ENCODE peak calls at places on chromosomes 5 and 9, in seven cellular contexts. One of them, this sample, is unnamed.

GRCh38 chr9:73137286-73137899 is 14.3 kb upstream of the ANXA1 start:
- ATAC-seq in activated T-cell treated with anti-CD3 and anti-CD28 coated beads, Interleukin-2, amount 50 U/mL, for 4 hours: no peak
- ATAC-seq in mucosa of descending colon: no peak
- ATAC-seq in left lobe of liver: peak; percentile 34
- ATAC-seq in heart right ventricle: no peak
- ATAC-seq in right lobe of liver: peak; percentile 56
- ATAC-seq in GM12878: no peak
- ATAC-seq in this sample: no peak

GRCh38 chr5:135095052-135095715 is 61.2 kb upstream of the PITX1 start:
- ATAC-seq in left lobe of liver: no peak
- ATAC-seq in mucosa of descending colon: no peak
- ATAC-seq in GM12878: no peak
- ATAC-seq in right lobe of liver: no peak
- ATAC-seq in heart right ventricle: no peak
- ATAC-seq in activated T-cell treated with anti-CD3 and anti-CD28 coated beads, Interleukin-2, amount 50 U/mL, for 4 hours: no peak
- ATAC-seq in this sample: no peak

GRCh38 chr5:180470361-180470760 is 23.8 kb upstream of the CNOT6 start:
- ATAC-seq in GM12878: no peak
- ATAC-seq in left lobe of liver: no peak
- ATAC-seq in right lobe of liver: no peak
- ATAC-seq in activated T-cell treated with anti-CD3 and anti-CD28 coated beads, Interleukin-2, amount 50 U/mL, for 4 hours: no peak
- ATAC-seq in heart right ventricle: no peak
- ATAC-seq in mucosa of descending colon: peak; percentile 68
- ATAC-seq in this sample: no peak

GRCh38 chr5:169719360-169720314 is 82.6 kb downstream of the DOCK2 start:
- ATAC-seq in GM12878: peak; percentile 88
- ATAC-seq in mucosa of descending colon: no peak
- ATAC-seq in left lobe of liver: no peak
- ATAC-seq in heart right ventricle: no peak
- ATAC-seq in right lobe of liver: no peak
- ATAC-seq in activated T-cell treated with anti-CD3 and anti-CD28 coated beads, Interleukin-2, amount 50 U/mL, for 4 hours: no peak
- ATAC-seq in this sample: peak; percentile 85

GRCh38 chr5:161966544-161966943 is 101.0 kb upstream of the GABRG2 start:
- ATAC-seq in heart right ventricle: no peak
- ATAC-seq in mucosa of descending colon: no peak
- ATAC-seq in GM12878: peak; percentile 71
- ATAC-seq in left lobe of liver: peak; percentile 78
- ATAC-seq in right lobe of liver: peak; percentile 61
- ATAC-seq in activated T-cell treated with anti-CD3 and anti-CD28 coated beads, Interleukin-2, amount 50 U/mL, for 4 hours: no peak
- ATAC-seq in this sample: no peak

GRCh38 chr5:180323929-180324632 is 29.1 kb downstream of the GFPT2 start:
- ATAC-seq in GM12878: no peak
- ATAC-seq in mucosa of descending colon: no peak
- ATAC-seq in right lobe of liver: no peak
- ATAC-seq in heart right ventricle: no peak
- ATAC-seq in left lobe of liver: no peak
- ATAC-seq in activated T-cell treated with anti-CD3 and anti-CD28 coated beads, Interleukin-2, amount 50 U/mL, for 4 hours: no peak
- ATAC-seq in this sample: no peak

GRCh38 chr5:3010301-3010952 is 258.9 kb upstream of the IRX2 start:
- ATAC-seq in right lobe of liver: no peak
- ATAC-seq in mucosa of descending colon: no peak
- ATAC-seq in left lobe of liver: no peak
- ATAC-seq in heart right ventricle: no peak
- ATAC-seq in GM12878: no peak
- ATAC-seq in activated T-cell treated with anti-CD3 and anti-CD28 coated beads, Interleukin-2, amount 50 U/mL, for 4 hours: no peak
- ATAC-seq in this sample: no peak

GRCh38 chr5:157651011-157651611 is 1.1 kb downstream of the SOX30 start:
- ATAC-seq in GM12878: no peak
- ATAC-seq in right lobe of liver: no peak
- ATAC-seq in left lobe of liver: no peak
- ATAC-seq in activated T-cell treated with anti-CD3 and anti-CD28 coated beads, Interleukin-2, amount 50 U/mL, for 4 hours: no peak
- ATAC-seq in heart right ventricle: no peak
- ATAC-seq in mucosa of descending colon: no peak
- ATAC-seq in this sample: no peak

GRCh38 chr5:73229271-73229670 is 56.3 kb downstream of the TMEM174 start:
- ATAC-seq in GM12878: no peak
- ATAC-seq in heart right ventricle: no peak
- ATAC-seq in mucosa of descending colon: no peak
- ATAC-seq in left lobe of liver: no peak
- ATAC-seq in activated T-cell treated with anti-CD3 and anti-CD28 coated beads, Interleukin-2, amount 50 U/mL, for 4 hours: no peak
- ATAC-seq in right lobe of liver: no peak
- ATAC-seq in this sample: no peak

GRCh38 chr5:133696006-133696584 is 83.8 kb upstream of the FSTL4 start:
- ATAC-seq in left lobe of liver: no peak
- ATAC-seq in activated T-cell treated with anti-CD3 and anti-CD28 coated beads, Interleukin-2, amount 50 U/mL, for 4 hours: no peak
- ATAC-seq in mucosa of descending colon: no peak
- ATAC-seq in heart right ventricle: no peak
- ATAC-seq in GM12878: no peak
- ATAC-seq in right lobe of liver: no peak
- ATAC-seq in this sample: no peak

GRCh38 chr9:114497727-114498382 is 7.4 kb downstream of the WHRN start:
- ATAC-seq in mucosa of descending colon: no peak
- ATAC-seq in left lobe of liver: no peak
- ATAC-seq in activated T-cell treated with anti-CD3 and anti-CD28 coated beads, Interleukin-2, amount 50 U/mL, for 4 hours: no peak
- ATAC-seq in heart right ventricle: no peak
- ATAC-seq in GM12878: peak; percentile 7
- ATAC-seq in right lobe of liver: no peak
- ATAC-seq in this sample: no peak

GRCh38 chr9:136016882-136017812 is 56.0 kb upstream of the UBAC1 start:
- ATAC-seq in left lobe of liver: no peak
- ATAC-seq in heart right ventricle: no peak
- ATAC-seq in right lobe of liver: no peak
- ATAC-seq in mucosa of descending colon: no peak
- ATAC-seq in activated T-cell treated with anti-CD3 and anti-CD28 coated beads, Interleukin-2, amount 50 U/mL, for 4 hours: no peak
- ATAC-seq in GM12878: no peak
- ATAC-seq in this sample: no peak

GRCh38 chr5:179344301-179345178 is 721 bp downstream of the ADAMTS2 start:
- ATAC-seq in left lobe of liver: peak; percentile 11
- ATAC-seq in right lobe of liver: no peak
- ATAC-seq in activated T-cell treated with anti-CD3 and anti-CD28 coated beads, Interleukin-2, amount 50 U/mL, for 4 hours: no peak
- ATAC-seq in GM12878: no peak
- ATAC-seq in mucosa of descending colon: peak; percentile 5
- ATAC-seq in heart right ventricle: peak; percentile 7
- ATAC-seq in this sample: no peak

GRCh38 chr9:69076550-69076949 is 41.0 kb downstream of the FXN start:
- ATAC-seq in right lobe of liver: peak; percentile 85
- ATAC-seq in left lobe of liver: peak; percentile 76
- ATAC-seq in activated T-cell treated with anti-CD3 and anti-CD28 coated beads, Interleukin-2, amount 50 U/mL, for 4 hours: no peak
- ATAC-seq in mucosa of descending colon: no peak
- ATAC-seq in heart right ventricle: no peak
- ATAC-seq in GM12878: no peak
- ATAC-seq in this sample: no peak

GRCh38 chr9:126383395-126384104 is 56.9 kb downstream of the MVB12B start:
- ATAC-seq in left lobe of liver: no peak
- ATAC-seq in right lobe of liver: peak; percentile 22
- ATAC-seq in mucosa of descending colon: no peak
- ATAC-seq in activated T-cell treated with anti-CD3 and anti-CD28 coated beads, Interleukin-2, amount 50 U/mL, for 4 hours: no peak
- ATAC-seq in GM12878: no peak
- ATAC-seq in heart right ventricle: no peak
- ATAC-seq in this sample: no peak

GRCh38 chr9:110031511-110032173 is 176.3 kb downstream of the C9orf152 start:
- ATAC-seq in activated T-cell treated with anti-CD3 and anti-CD28 coated beads, Interleukin-2, amount 50 U/mL, for 4 hours: no peak
- ATAC-seq in GM12878: no peak
- ATAC-seq in right lobe of liver: no peak
- ATAC-seq in heart right ventricle: no peak
- ATAC-seq in left lobe of liver: no peak
- ATAC-seq in mucosa of descending colon: no peak
- ATAC-seq in this sample: no peak

GRCh38 chr5:131575660-131576227 is 59.3 kb downstream of the RAPGEF6 start:
- ATAC-seq in GM12878: no peak
- ATAC-seq in right lobe of liver: no peak
- ATAC-seq in left lobe of liver: no peak
- ATAC-seq in activated T-cell treated with anti-CD3 and anti-CD28 coated beads, Interleukin-2, amount 50 U/mL, for 4 hours: no peak
- ATAC-seq in heart right ventricle: no peak
- ATAC-seq in mucosa of descending colon: no peak
- ATAC-seq in this sample: no peak

GRCh38 chr5:104754311-104754995 is 1191.9 kb upstream of the NUDT12 start:
- ATAC-seq in left lobe of liver: no peak
- ATAC-seq in heart right ventricle: no peak
- ATAC-seq in mucosa of descending colon: no peak
- ATAC-seq in GM12878: no peak
- ATAC-seq in right lobe of liver: no peak
- ATAC-seq in activated T-cell treated with anti-CD3 and anti-CD28 coated beads, Interleukin-2, amount 50 U/mL, for 4 hours: no peak
- ATAC-seq in this sample: no peak

GRCh38 chr5:160923927-160924705 is 72.1 kb upstream of the ATP10B start:
- ATAC-seq in activated T-cell treated with anti-CD3 and anti-CD28 coated beads, Interleukin-2, amount 50 U/mL, for 4 hours: no peak
- ATAC-seq in left lobe of liver: peak; percentile 43
- ATAC-seq in right lobe of liver: peak; percentile 80
- ATAC-seq in GM12878: no peak
- ATAC-seq in mucosa of descending colon: peak; percentile 81
- ATAC-seq in heart right ventricle: no peak
- ATAC-seq in this sample: no peak

GRCh38 chr5:38319486-38319885 is 61.1 kb downstream of the EGFLAM start:
- ATAC-seq in heart right ventricle: no peak
- ATAC-seq in GM12878: no peak
- ATAC-seq in mucosa of descending colon: no peak
- ATAC-seq in right lobe of liver: no peak
- ATAC-seq in left lobe of liver: no peak
- ATAC-seq in activated T-cell treated with anti-CD3 and anti-CD28 coated beads, Interleukin-2, amount 50 U/mL, for 4 hours: no peak
- ATAC-seq in this sample: no peak

GRCh38 chr9:2228132-2228531 is 213.0 kb downstream of the SMARCA2 start:
- ATAC-seq in left lobe of liver: peak; percentile 52
- ATAC-seq in heart right ventricle: no peak
- ATAC-seq in mucosa of descending colon: peak; percentile 49
- ATAC-seq in activated T-cell treated with anti-CD3 and anti-CD28 coated beads, Interleukin-2, amount 50 U/mL, for 4 hours: no peak
- ATAC-seq in GM12878: peak; percentile 64
- ATAC-seq in right lobe of liver: no peak
- ATAC-seq in this sample: no peak

GRCh38 chr9:133855802-133856592 is 117.8 kb upstream of the SARDH start:
- ATAC-seq in right lobe of liver: peak; percentile 83
- ATAC-seq in activated T-cell treated with anti-CD3 and anti-CD28 coated beads, Interleukin-2, amount 50 U/mL, for 4 hours: no peak
- ATAC-seq in left lobe of liver: peak; percentile 75
- ATAC-seq in heart right ventricle: peak; percentile 39
- ATAC-seq in GM12878: no peak
- ATAC-seq in mucosa of descending colon: peak; percentile 93
- ATAC-seq in this sample: no peak

GRCh38 chr5:56637321-56637920 is 177.9 kb upstream of the MAP3K1 start:
- ATAC-seq in activated T-cell treated with anti-CD3 and anti-CD28 coated beads, Interleukin-2, amount 50 U/mL, for 4 hours: no peak
- ATAC-seq in mucosa of descending colon: no peak
- ATAC-seq in left lobe of liver: peak; percentile 81
- ATAC-seq in right lobe of liver: peak; percentile 67
- ATAC-seq in GM12878: no peak
- ATAC-seq in heart right ventricle: no peak
- ATAC-seq in this sample: no peak

GRCh38 chr5:133398646-133399081 is 213.7 kb downstream of the FSTL4 start:
- ATAC-seq in activated T-cell treated with anti-CD3 and anti-CD28 coated beads, Interleukin-2, amount 50 U/mL, for 4 hours: peak; percentile 92
- ATAC-seq in GM12878: peak; percentile 92
- ATAC-seq in heart right ventricle: no peak
- ATAC-seq in right lobe of liver: no peak
- ATAC-seq in mucosa of descending colon: no peak
- ATAC-seq in left lobe of liver: no peak
- ATAC-seq in this sample: peak; percentile 81

This sample was measured in activated T-helper 17 cell treated with anti-CD3 and anti-CD28 coated beads, Interleukin-2, amount 50 U/mL, for 72 hours.